ENCODE peak calls at places on chromosomes 11 and 22, in seven cellular contexts. One of them, this sample, is unnamed. For H3K9me3, the result is how much of the 10 kb centered on the place peaks cover.

GRCh38 chr11:99988105-99988907 is 698.8 kb upstream of the ARHGAP42 start:
- DNase-seq in IMR-90: no peak
- DNase-seq in PC-9: no peak
- DNase-seq in aorta: no peak
- DNase-seq in cardiac muscle cell: no peak
- DNase-seq in adrenal gland: no peak
- DNase-seq in mesenchymal stem cell: peak
- DNase-seq in this sample: no peak

GRCh38 chr22:47586946-47587345 is 824.5 kb downstream of the TBC1D22A start:
- DNase-seq in IMR-90: no peak
- DNase-seq in PC-9: no peak
- DNase-seq in aorta: peak
- DNase-seq in cardiac muscle cell: no peak
- DNase-seq in adrenal gland: no peak
- DNase-seq in mesenchymal stem cell: no peak
- DNase-seq in this sample: peak

GRCh38 chr11:132898021-132898420 is 634.3 kb downstream of the OPCML start:
- DNase-seq in IMR-90: peak
- DNase-seq in PC-9: no peak
- DNase-seq in aorta: no peak
- DNase-seq in cardiac muscle cell: peak
- DNase-seq in adrenal gland: no peak
- DNase-seq in mesenchymal stem cell: no peak
- DNase-seq in this sample: no peak

GRCh38 chr11:119319702-119320592 is 3.0 kb upstream of the MCAM start:
- DNase-seq in IMR-90: no peak
- DNase-seq in PC-9: no peak
- DNase-seq in aorta: no peak
- DNase-seq in cardiac muscle cell: no peak
- DNase-seq in adrenal gland: no peak
- DNase-seq in mesenchymal stem cell: no peak
- DNase-seq in this sample: peak

GRCh38 chr11:120331301-120331966 is 4.8 kb upstream of the ARHGEF12 start:
- DNase-seq in IMR-90: peak
- DNase-seq in PC-9: peak
- DNase-seq in aorta: no peak
- DNase-seq in cardiac muscle cell: peak
- DNase-seq in adrenal gland: no peak
- DNase-seq in mesenchymal stem cell: peak
- DNase-seq in this sample: no peak

GRCh38 chr22:46421272-46421671 is 85.8 kb downstream of the TRMU start:
- DNase-seq in IMR-90: no peak
- DNase-seq in PC-9: no peak
- DNase-seq in aorta: no peak
- DNase-seq in cardiac muscle cell: no peak
- DNase-seq in adrenal gland: no peak
- DNase-seq in mesenchymal stem cell: no peak
- DNase-seq in this sample: no peak

GRCh38 chr11:128579790-128580504 is 7.4 kb downstream of the ETS1 start:
- DNase-seq in IMR-90: peak
- DNase-seq in PC-9: no peak
- DNase-seq in aorta: no peak
- DNase-seq in cardiac muscle cell: no peak
- DNase-seq in adrenal gland: no peak
- DNase-seq in mesenchymal stem cell: peak
- DNase-seq in this sample: no peak

GRCh38 chr11:121134758-121135312 is 33.8 kb downstream of the TECTA start:
- DNase-seq in IMR-90: no peak
- DNase-seq in PC-9: no peak
- DNase-seq in aorta: no peak
- DNase-seq in cardiac muscle cell: peak
- DNase-seq in adrenal gland: no peak
- DNase-seq in mesenchymal stem cell: no peak
- DNase-seq in this sample: no peak

GRCh38 chr22:39110631-39111561 is 13.9 kb downstream of the APOBEC3H start:
- DNase-seq in IMR-90: no peak
- DNase-seq in PC-9: peak
- DNase-seq in aorta: peak
- DNase-seq in cardiac muscle cell: no peak
- DNase-seq in adrenal gland: no peak
- DNase-seq in mesenchymal stem cell: no peak
- DNase-seq in this sample: peak

GRCh38 chr22:36334081-36334831 is 53.5 kb downstream of the MYH9 start:
- DNase-seq in IMR-90: no peak
- DNase-seq in PC-9: peak
- DNase-seq in aorta: no peak
- DNase-seq in cardiac muscle cell: no peak
- DNase-seq in adrenal gland: no peak
- DNase-seq in mesenchymal stem cell: peak
- DNase-seq in this sample: peak

GRCh38 chr22:25067851-25068421 is 115.4 kb downstream of the KIAA1671 start:
- DNase-seq in IMR-90: no peak
- DNase-seq in PC-9: no peak
- DNase-seq in aorta: peak
- DNase-seq in cardiac muscle cell: no peak
- DNase-seq in adrenal gland: peak
- DNase-seq in mesenchymal stem cell: no peak
- DNase-seq in this sample: no peak

GRCh38 chr11:86099727-86100320 is 30.9 kb upstream of the PICALM start:
- DNase-seq in IMR-90: peak
- DNase-seq in PC-9: peak
- DNase-seq in aorta: no peak
- DNase-seq in cardiac muscle cell: peak
- DNase-seq in adrenal gland: no peak
- DNase-seq in mesenchymal stem cell: no peak
- DNase-seq in this sample: no peak

GRCh38 chr22:46290121-46290842 is 6.4 kb upstream of the GTSE1 start:
- DNase-seq in IMR-90: no peak
- DNase-seq in PC-9: no peak
- DNase-seq in aorta: peak
- DNase-seq in cardiac muscle cell: no peak
- DNase-seq in adrenal gland: no peak
- DNase-seq in mesenchymal stem cell: no peak
- DNase-seq in this sample: no peak

GRCh38 chr11:71190551-71190950 is 61.8 kb downstream of the SHANK2 start:
- DNase-seq in IMR-90: no peak
- DNase-seq in PC-9: no peak
- DNase-seq in aorta: peak
- DNase-seq in cardiac muscle cell: no peak
- DNase-seq in adrenal gland: no peak
- DNase-seq in mesenchymal stem cell: no peak
- DNase-seq in this sample: no peak

GRCh38 chr11:68215087-68215445 is 2.0 kb upstream of the KMT5B start:
- DNase-seq in IMR-90: no peak
- DNase-seq in PC-9: no peak
- DNase-seq in aorta: no peak
- DNase-seq in cardiac muscle cell: no peak
- DNase-seq in adrenal gland: peak
- DNase-seq in mesenchymal stem cell: no peak
- DNase-seq in this sample: peak

DNA sequence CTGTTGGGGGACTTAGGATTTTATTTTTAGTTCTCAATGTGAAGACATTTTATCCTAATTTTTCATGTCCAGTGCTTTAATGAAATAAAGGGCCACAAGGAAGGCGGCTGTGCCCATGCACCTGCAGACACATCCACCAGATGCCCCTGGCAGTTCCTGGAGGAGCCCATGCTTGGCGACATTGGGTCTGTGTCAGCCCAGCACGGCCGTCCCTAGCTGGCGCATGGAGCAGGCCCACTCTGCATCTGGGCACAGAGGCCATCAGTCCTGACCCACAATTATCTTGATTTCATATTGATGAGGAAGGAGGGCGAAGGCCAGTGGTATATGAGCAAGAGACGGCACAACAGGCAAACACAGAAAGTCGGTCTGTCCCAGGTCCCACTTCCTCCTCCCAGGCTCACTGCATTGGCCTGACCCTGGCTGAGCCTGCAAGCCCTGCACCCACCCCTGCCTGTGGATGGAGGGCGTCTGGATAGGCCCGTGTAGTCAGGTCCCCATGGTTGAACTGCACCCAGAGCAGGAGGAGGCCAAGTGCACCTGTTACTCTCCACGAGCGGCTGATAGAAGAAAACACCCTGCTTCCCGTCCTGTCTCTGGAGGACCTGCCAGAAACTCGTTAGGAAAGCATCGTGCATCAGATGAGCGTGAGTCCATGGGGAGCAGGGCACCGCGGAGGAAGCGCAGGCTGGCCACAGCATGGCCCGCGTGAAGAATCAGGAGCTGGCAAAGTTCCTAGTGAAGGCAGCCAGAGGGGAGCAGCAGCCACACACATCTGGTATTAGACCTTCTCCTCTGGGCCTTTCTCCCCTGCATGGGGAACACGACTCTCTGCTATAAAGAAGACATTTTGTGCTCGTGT is 296.8 kb downstream of the BRD1 start:
- DNase-seq in IMR-90: no peak
- DNase-seq in PC-9: no peak
- DNase-seq in aorta: peak
- DNase-seq in cardiac muscle cell: no peak
- DNase-seq in adrenal gland: no peak
- DNase-seq in mesenchymal stem cell: no peak
- DNase-seq in this sample: no peak
- H3K9me3 ChIP-seq in IMR-90: half or more
- H3K9me3 ChIP-seq in PC-9: under half
- H3K9me3 ChIP-seq in aorta: under half
- H3K9me3 ChIP-seq in cardiac muscle cell: under half
- H3K9me3 ChIP-seq in adrenal gland: under half
- H3K9me3 ChIP-seq in mesenchymal stem cell: under half
- H3K9me3 ChIP-seq in this sample: under half

GRCh38 chr11:23095650-23096049 is 235.4 kb upstream of the CCDC179 start:
- DNase-seq in IMR-90: no peak
- DNase-seq in PC-9: no peak
- DNase-seq in aorta: no peak
- DNase-seq in cardiac muscle cell: no peak
- DNase-seq in adrenal gland: no peak
- DNase-seq in mesenchymal stem cell: no peak
- DNase-seq in this sample: no peak

GRCh38 chr11:23090659-23091058 is 230.4 kb upstream of the CCDC179 start:
- DNase-seq in IMR-90: no peak
- DNase-seq in PC-9: no peak
- DNase-seq in aorta: no peak
- DNase-seq in cardiac muscle cell: no peak
- DNase-seq in adrenal gland: no peak
- DNase-seq in mesenchymal stem cell: no peak
- DNase-seq in this sample: no peak
- H3K9me3 ChIP-seq in IMR-90: under half
- H3K9me3 ChIP-seq in PC-9: under half
- H3K9me3 ChIP-seq in aorta: under half
- H3K9me3 ChIP-seq in cardiac muscle cell: under half
- H3K9me3 ChIP-seq in adrenal gland: under half
- H3K9me3 ChIP-seq in mesenchymal stem cell: under half
- H3K9me3 ChIP-seq in this sample: under half

GRCh38 chr11:35349897-35350296 is 69.5 kb downstream of the SLC1A2 start:
- DNase-seq in IMR-90: no peak
- DNase-seq in PC-9: no peak
- DNase-seq in aorta: no peak
- DNase-seq in cardiac muscle cell: no peak
- DNase-seq in adrenal gland: no peak
- DNase-seq in mesenchymal stem cell: no peak
- DNase-seq in this sample: no peak

GRCh38 chr11:35355102-35355749 is 64.1 kb downstream of the SLC1A2 start:
- DNase-seq in IMR-90: no peak
- DNase-seq in PC-9: no peak
- DNase-seq in aorta: no peak
- DNase-seq in cardiac muscle cell: no peak
- DNase-seq in adrenal gland: no peak
- DNase-seq in mesenchymal stem cell: no peak
- DNase-seq in this sample: no peak

GRCh38 chr11:35352107-35352888 is 67.1 kb downstream of the SLC1A2 start:
- DNase-seq in IMR-90: peak
- DNase-seq in PC-9: no peak
- DNase-seq in aorta: no peak
- DNase-seq in cardiac muscle cell: peak
- DNase-seq in adrenal gland: no peak
- DNase-seq in mesenchymal stem cell: no peak
- DNase-seq in this sample: no peak

GRCh38 chr11:35357893-35358292 is 61.5 kb downstream of the SLC1A2 start:
- DNase-seq in IMR-90: peak
- DNase-seq in PC-9: no peak
- DNase-seq in aorta: no peak
- DNase-seq in cardiac muscle cell: no peak
- DNase-seq in adrenal gland: no peak
- DNase-seq in mesenchymal stem cell: peak
- DNase-seq in this sample: no peak

DNA sequence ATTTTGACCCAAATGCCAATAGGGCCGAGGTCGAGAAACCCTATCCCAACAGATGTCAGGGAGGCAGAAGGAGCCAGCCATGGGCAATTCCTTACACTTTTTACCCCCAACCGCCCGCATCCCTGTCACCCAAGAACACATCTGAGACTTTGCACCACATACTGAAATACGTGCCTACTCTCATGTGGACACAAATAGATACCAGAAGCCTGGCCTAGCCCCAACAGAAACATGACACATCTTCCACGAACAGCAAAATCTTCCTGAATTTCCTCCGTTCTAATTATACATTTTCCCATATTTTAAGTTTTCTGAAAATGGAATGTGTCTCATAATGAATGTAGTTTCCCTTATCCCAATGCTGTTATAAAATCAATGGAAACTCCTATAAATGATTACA is 64.7 kb downstream of the SLC1A2 start:
- DNase-seq in IMR-90: peak
- DNase-seq in PC-9: no peak
- DNase-seq in aorta: no peak
- DNase-seq in cardiac muscle cell: no peak
- DNase-seq in adrenal gland: no peak
- DNase-seq in mesenchymal stem cell: no peak
- DNase-seq in this sample: no peak
- H3K9me3 ChIP-seq in IMR-90: under half
- H3K9me3 ChIP-seq in PC-9: under half
- H3K9me3 ChIP-seq in aorta: under half
- H3K9me3 ChIP-seq in cardiac muscle cell: under half
- H3K9me3 ChIP-seq in adrenal gland: under half
- H3K9me3 ChIP-seq in mesenchymal stem cell: under half
- H3K9me3 ChIP-seq in this sample: under half

DNA sequence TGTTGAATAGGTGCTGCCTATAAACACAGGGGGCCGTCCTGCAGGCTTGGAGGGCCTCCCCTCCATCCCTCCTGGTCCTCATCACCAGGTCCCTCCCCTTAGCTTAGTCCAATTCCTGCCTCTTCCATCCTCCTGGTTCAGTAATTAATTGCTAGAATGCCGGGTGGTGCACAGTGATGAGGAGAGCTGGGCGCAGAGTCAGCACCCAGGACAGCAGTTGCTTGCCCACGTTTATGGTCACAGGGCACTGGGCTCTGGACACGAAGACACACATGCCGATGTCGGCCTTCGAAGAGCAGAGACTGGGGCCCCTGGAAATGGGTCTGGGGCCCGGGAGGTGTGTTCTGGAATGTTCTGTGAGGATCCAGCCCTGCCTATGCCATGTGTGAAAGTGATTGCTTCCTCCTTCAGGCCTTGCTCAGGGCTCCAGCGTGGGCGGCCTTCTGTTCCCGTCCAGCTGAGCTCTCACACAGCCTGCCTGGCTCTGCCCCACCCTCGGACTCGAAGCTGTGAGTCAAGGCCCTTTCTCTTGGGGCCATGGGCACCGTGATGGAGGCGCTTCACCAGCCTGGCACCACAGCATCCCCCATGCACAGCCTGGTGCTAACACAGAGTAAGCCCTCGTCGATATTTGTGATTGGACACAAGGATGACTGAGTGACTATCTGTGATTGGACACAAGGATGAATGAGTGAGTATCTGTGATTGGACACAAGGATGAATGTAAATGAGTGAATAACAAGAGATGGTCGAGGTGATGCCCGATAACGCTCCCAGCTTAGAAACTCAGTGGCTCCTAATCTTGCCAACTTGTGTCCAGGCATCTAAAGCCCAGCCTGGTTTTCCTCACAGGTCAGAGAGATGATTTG is 884.7 kb downstream of the BRD1 start:
- DNase-seq in IMR-90: no peak
- DNase-seq in PC-9: no peak
- DNase-seq in aorta: peak
- DNase-seq in cardiac muscle cell: no peak
- DNase-seq in adrenal gland: peak
- DNase-seq in mesenchymal stem cell: no peak
- DNase-seq in this sample: peak
- H3K9me3 ChIP-seq in IMR-90: half or more
- H3K9me3 ChIP-seq in PC-9: under half
- H3K9me3 ChIP-seq in aorta: under half
- H3K9me3 ChIP-seq in cardiac muscle cell: under half
- H3K9me3 ChIP-seq in adrenal gland: under half
- H3K9me3 ChIP-seq in mesenchymal stem cell: under half
- H3K9me3 ChIP-seq in this sample: under half